ENCODE peak calls at places on chromosomes 7 and 10, in six cellular contexts. N is mesenchymal stem cell, C is IMR-90, E is H9, U is H1, X is trophoblast cell. K is an unnamed sample.

GRCh38 chr10:125160856-125161569 is 650 bp upstream of the CTBP2 start:
- DNase-seq in N (peak; percentile 91), C (peak; percentile 85), E (peak; percentile 90), U (peak; percentile 62), X (peak; percentile 61), K (peak; percentile 90)

GRCh38 chr7:158447206-158448171 is 140.1 kb downstream of the PTPRN2 start:
- DNase-seq in N (no peak), C (no peak), E (peak; percentile 24), U (no peak), X (no peak), K (no peak)

GRCh38 chr7:97601941-97602457 is 129.9 kb upstream of the TAC1 start:
- DNase-seq in N (no peak), C (no peak), E (no peak), U (no peak), X (no peak), K (no peak)

GRCh38 chr7:21364838-21365267 is 63.0 kb upstream of the SP4 start:
- DNase-seq in N (no peak), C (no peak), E (no peak), U (no peak), X (no peak), K (no peak)

GRCh38 chr7:134044682-134045081 is 82.5 kb upstream of the LRGUK start:
- DNase-seq in N (no peak), C (peak; percentile 53), E (no peak), U (no peak), X (no peak), K (no peak)

GRCh38 chr10:28669227-28670173 is 7.8 kb upstream of the BAMBI start:
- DNase-seq in N (no peak), C (no peak), E (no peak), U (no peak), X (no peak), K (no peak)

GRCh38 chr10:33955676-33956075 is 621.2 kb upstream of the NRP1 start:
- DNase-seq in N (no peak), C (peak; percentile 20), E (no peak), U (no peak), X (no peak), K (no peak)

GRCh38 chr7:36658603-36659516 is 65.4 kb downstream of the AOAH start:
- DNase-seq in N (peak; percentile 83), C (peak; percentile 94), E (no peak), U (no peak), X (peak; percentile 85), K (peak; percentile 89)

GRCh38 chr7:1895664-1896515 is 225.8 kb downstream of the ELFN1 start:
- DNase-seq in N (no peak), C (no peak), E (no peak), U (no peak), X (no peak), K (no peak)

GRCh38 chr10:125039354-125039769 is 97.4 kb downstream of the ZRANB1 start:
- DNase-seq in N (no peak), C (no peak), E (no peak), U (no peak), X (no peak), K (no peak)

GRCh38 chr10:117911684-117912083 is 135.1 kb downstream of the RAB11FIP2 start:
- DNase-seq in N (no peak), C (no peak), E (no peak), U (no peak), X (no peak), K (no peak)

GRCh38 chr10:15344876-15345285 is 26.2 kb downstream of the FAM171A1 start:
- DNase-seq in N (no peak), C (peak; percentile 85), E (no peak), U (no peak), X (no peak), K (no peak)

GRCh38 chr10:28047061-28047460 is 48.2 kb upstream of the ODAD2 start:
- DNase-seq in N (no peak), C (no peak), E (no peak), U (no peak), X (no peak), K (no peak)

GRCh38 chr10:17064435-17064834 is 65.2 kb downstream of the CUBN start:
- DNase-seq in N (no peak), C (peak; percentile 20), E (no peak), U (no peak), X (no peak), K (no peak)

GRCh38 chr7:116671681-116672595 is at the start of gene MET:
- DNase-seq in N (peak; percentile 60), C (peak; percentile 72), E (peak; percentile 74), U (no peak), X (peak; percentile 98), K (peak; percentile 64)

GRCh38 chr10:96509017-96509641 is 4.6 kb downstream of the TLL2 start:
- DNase-seq in N (peak; percentile 7), C (peak; percentile 78), E (peak; percentile 60), U (peak; percentile 61), X (no peak), K (no peak)

GRCh38 chr7:121049028-121049791 is 60.7 kb downstream of the CPED1 start:
- DNase-seq in N (no peak), C (peak; percentile 23), E (peak; percentile 45), U (peak; percentile 25), X (no peak), K (no peak)

GRCh38 chr7:44318296-44318695 is 7.1 kb downstream of the CAMK2B start:
- DNase-seq in N (no peak), C (no peak), E (no peak), U (no peak), X (no peak), K (no peak)

GRCh38 chr7:16644987-16645592 is 464 bp downstream of the ANKMY2 start:
- DNase-seq in N (peak; percentile 57), C (no peak), E (no peak), U (no peak), X (no peak), K (no peak)

GRCh38 chr7:150686030-150686626 is 622 bp downstream of the GIMAP2 start:
- DNase-seq in N (no peak), C (no peak), E (no peak), U (no peak), X (no peak), K (no peak)

GRCh38 chr10:72912715-72913114 is 19.2 kb downstream of the OIT3 start:
- DNase-seq in N (no peak), C (no peak), E (no peak), U (no peak), X (no peak), K (no peak)

GRCh38 chr7:94394399-94395140 is at the start of gene COL1A2:
- DNase-seq in N (peak; percentile 91), C (peak; percentile 99), E (peak; percentile 79), U (no peak), X (no peak), K (peak; percentile 63)

GRCh38 chr10:78333362-78334143 is 299.9 kb downstream of the RPS24 start:
- DNase-seq in N (no peak), C (no peak), E (peak; percentile 6), U (no peak), X (no peak), K (no peak)

GRCh38 chr7:154255324-154255723 is 203.1 kb downstream of the DPP6 start:
- DNase-seq in N (no peak), C (no peak), E (peak; percentile 59), U (no peak), X (no peak), K (no peak)

GRCh38 chr7:128755816-128756476 is 16.8 kb downstream of the CALU start:
- DNase-seq in N (peak; percentile 84), C (peak; percentile 96), E (no peak), U (no peak), X (peak; percentile 68), K (no peak)

GRCh38 chr10:11880169-11881027 is 57.2 kb downstream of the PROSER2 start:
- DNase-seq in N (no peak), C (no peak), E (peak; percentile 74), U (no peak), X (no peak), K (no peak)

GRCh38 chr10:11882646-11883375 is 59.7 kb downstream of the PROSER2 start:
- DNase-seq in N (no peak), C (no peak), E (no peak), U (no peak), X (no peak), K (no peak)

GRCh38 chr10:11881028-11881476 is 57.9 kb downstream of the PROSER2 start:
- DNase-seq in N (no peak), C (no peak), E (no peak), U (no peak), X (no peak), K (no peak)

GRCh38 chr10:11879387-11880168 is 56.4 kb downstream of the PROSER2 start:
- DNase-seq in N (no peak), C (no peak), E (no peak), U (no peak), X (no peak), K (no peak)

GRCh38 chr10:11881477-11882417 is 58.6 kb downstream of the PROSER2 start:
- DNase-seq in N (no peak), C (peak; percentile 23), E (peak; percentile 80), U (no peak), X (peak; percentile 91), K (no peak)
- H4K91ac ChIP-seq in N (no peak overlapping the region), C (no peak overlapping the region), E (no peak overlapping the region), U (peak overlapping the region; percentile 18), X (peak overlapping the region; percentile 71), K (peak overlapping the region; percentile 64)

DNA sequence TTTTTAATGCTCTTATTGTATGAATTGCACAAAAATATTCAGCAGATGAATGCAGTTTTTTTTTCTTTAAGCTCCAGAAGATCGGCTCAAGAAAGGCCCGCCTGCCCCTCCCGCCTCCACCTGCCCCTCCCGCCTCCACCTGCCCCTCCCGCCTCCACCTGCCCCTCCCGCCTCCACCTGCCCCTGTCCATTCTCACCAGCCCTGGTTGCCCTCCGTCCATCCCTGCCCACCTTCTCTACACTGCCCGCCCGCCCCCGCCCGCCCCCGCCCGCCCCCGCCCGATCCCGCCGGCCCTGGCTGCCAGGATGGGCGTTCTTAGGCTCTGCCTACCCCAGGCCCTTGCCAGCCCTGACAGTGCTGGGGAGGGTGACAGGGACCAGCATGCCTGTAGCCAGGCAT is 67.4 kb downstream of the GLRX3 start:
- DNase-seq in N (no peak), C (no peak), E (no peak), U (no peak), X (no peak), K (no peak)
- H4K91ac ChIP-seq in N (no peak overlapping the region), C (no peak overlapping the region), E (no peak overlapping the region), U (no peak overlapping the region), X (no peak overlapping the region), K (no peak overlapping the region)

GRCh38 chr10:46289209-46289810 is 2.5 kb downstream of the ANTXRL start:
- DNase-seq in N (no peak), C (peak; percentile 13), E (no peak), U (no peak), X (no peak), K (no peak)

GRCh38 chr10:46288601-46289206 is 1.9 kb downstream of the ANTXRL start:
- DNase-seq in N (no peak), C (no peak), E (no peak), U (no peak), X (peak; percentile 42), K (no peak)

GRCh38 chr10:46292573-46293023 is 5.8 kb downstream of the ANTXRL start:
- DNase-seq in N (no peak), C (no peak), E (no peak), U (no peak), X (no peak), K (no peak)

GRCh38 chr10:46291817-46292572 is 5.2 kb downstream of the ANTXRL start:
- DNase-seq in N (no peak), C (no peak), E (no peak), U (no peak), X (no peak), K (no peak)

GRCh38 chr10:46290101-46290884 is 3.5 kb downstream of the ANTXRL start:
- DNase-seq in N (no peak), C (no peak), E (no peak), U (no peak), X (no peak), K (no peak)
- H4K91ac ChIP-seq in N (no peak overlapping the region), C (no peak overlapping the region), E (no peak overlapping the region), U (no peak overlapping the region), X (no peak overlapping the region), K (no peak overlapping the region)

GRCh38 chr7:114929570-114929969 is 7.7 kb downstream of the MDFIC start:
- DNase-seq in N (no peak), C (no peak), E (no peak), U (no peak), X (no peak), K (no peak)
- H4K91ac ChIP-seq in N (no peak overlapping the region), C (no peak overlapping the region), E (no peak overlapping the region), U (peak overlapping the region; percentile 26), X (no peak overlapping the region), K (no peak overlapping the region)